ENCODE peak calls at places on chromosome 1, in five cellular contexts. R, I, V, Y and H are unnamed samples.

GRCh38 chr1:168783424-168783823 is 54.4 kb upstream of the DPT start:
- DNase-seq in R (no peak), I (no peak), V (no peak), Y (no peak), H (no peak)

GRCh38 chr1:62384276-62385005 is 52.4 kb upstream of the USP1 start:
- DNase-seq in R (no peak), I (no peak), V (peak), Y (peak), H (no peak)

GRCh38 chr1:169891539-169891885 is 2.2 kb downstream of the SCYL3 start:
- DNase-seq in R (no peak), I (no peak), V (no peak), Y (no peak), H (no peak)

GRCh38 chr1:157073944-157074685 is 25.5 kb downstream of the ETV3L start:
- DNase-seq in R (no peak), I (no peak), V (peak), Y (peak), H (peak)

GRCh38 chr1:235079443-235079967 is 49.1 kb downstream of the TOMM20 start:
- DNase-seq in R (no peak), I (no peak), V (no peak), Y (no peak), H (peak)

GRCh38 chr1:203650012-203650836 is 23.6 kb downstream of the ATP2B4 start:
- DNase-seq in R (peak), I (no peak), V (peak), Y (peak), H (no peak)

GRCh38 chr1:24605534-24606295 is 37.4 kb upstream of the SRRM1 start:
- DNase-seq in R (no peak), I (no peak), V (no peak), Y (no peak), H (peak)

GRCh38 chr1:155223017-155223416 is 14.5 kb downstream of the MTX1 start:
- DNase-seq in R (no peak), I (no peak), V (no peak), Y (no peak), H (no peak)

DNA sequence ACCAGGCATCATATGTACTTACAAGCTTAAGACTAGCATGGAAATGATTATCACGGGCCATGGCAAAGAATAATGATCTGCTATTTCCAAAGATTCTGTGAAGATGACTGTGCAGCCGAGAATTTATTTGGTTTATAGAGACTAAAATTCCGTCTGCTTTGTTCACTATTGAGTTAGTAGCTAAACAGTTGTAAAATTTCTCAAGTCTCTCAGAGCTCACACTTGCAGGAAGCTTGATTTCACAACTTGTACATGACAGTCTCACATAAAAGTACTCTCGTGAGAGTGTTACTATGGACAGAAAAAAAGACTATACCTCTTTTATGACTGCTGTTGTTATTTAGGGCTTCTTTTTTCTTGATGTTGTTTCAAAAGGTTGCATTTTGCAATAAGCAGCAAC is 24.7 kb downstream of the ST6GALNAC5 start:
- DNase-seq in R (no peak), I (no peak), V (no peak), Y (no peak), H (no peak)
- TF ChIP-seq TAF1 in R (no peak), I (no peak), V (no peak), Y (no peak), H (no peak)

GRCh38 chr1:100895540-100896480 is at the start of gene SLC30A7:
- DNase-seq in R (peak), I (peak), V (peak), Y (peak), H (peak)

GRCh38 chr1:100893718-100894117 is 924 bp downstream of the EXTL2 start:
- DNase-seq in R (no peak), I (no peak), V (peak), Y (no peak), H (no peak)

GRCh38 chr1:100892554-100892953 is 2.1 kb downstream of the EXTL2 start:
- DNase-seq in R (no peak), I (no peak), V (no peak), Y (no peak), H (no peak)

GRCh38 chr1:100894622-100895539 is at the start of gene EXTL2:
- DNase-seq in R (peak), I (no peak), V (peak), Y (peak), H (peak)

DNA sequence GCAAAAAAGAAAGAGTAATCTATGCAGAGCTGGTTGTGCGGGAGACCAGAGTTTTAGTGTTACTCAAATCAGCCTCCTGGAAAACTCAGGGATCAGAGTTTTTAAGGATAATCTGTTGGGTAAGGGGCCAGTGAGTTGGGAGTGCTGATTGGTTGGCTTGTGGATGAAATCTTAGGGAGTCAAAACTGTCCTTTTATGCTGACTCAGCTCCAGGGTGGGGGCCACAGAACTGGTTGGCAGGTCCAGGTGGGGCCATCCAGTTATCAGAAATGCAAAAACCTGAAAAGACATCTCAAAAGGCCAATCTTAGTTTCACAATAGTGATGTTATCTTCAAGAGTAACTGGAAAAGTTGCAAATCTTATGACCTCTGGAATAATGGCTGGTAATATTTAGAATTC is 3.3 kb downstream of the EXTL2 start:
- DNase-seq in R (no peak), I (no peak), V (no peak), Y (no peak), H (no peak)
- TF ChIP-seq MAX in R (no peak), I (no peak), V (no peak), Y (no peak), H (no peak)

GRCh38 chr1:119373465-119373864 is 4.9 kb downstream of the HAO2 start:
- DNase-seq in R (no peak), I (no peak), V (no peak), Y (no peak), H (no peak)

GRCh38 chr1:119370748-119371147 is 2.2 kb downstream of the HAO2 start:
- DNase-seq in R (no peak), I (no peak), V (no peak), Y (no peak), H (no peak)

GRCh38 chr1:119371800-119372199 is 3.2 kb downstream of the HAO2 start:
- DNase-seq in R (no peak), I (no peak), V (no peak), Y (no peak), H (peak)

GRCh38 chr1:119374208-119374877 is 5.8 kb downstream of the HAO2 start:
- DNase-seq in R (no peak), I (no peak), V (no peak), Y (no peak), H (no peak)

DNA sequence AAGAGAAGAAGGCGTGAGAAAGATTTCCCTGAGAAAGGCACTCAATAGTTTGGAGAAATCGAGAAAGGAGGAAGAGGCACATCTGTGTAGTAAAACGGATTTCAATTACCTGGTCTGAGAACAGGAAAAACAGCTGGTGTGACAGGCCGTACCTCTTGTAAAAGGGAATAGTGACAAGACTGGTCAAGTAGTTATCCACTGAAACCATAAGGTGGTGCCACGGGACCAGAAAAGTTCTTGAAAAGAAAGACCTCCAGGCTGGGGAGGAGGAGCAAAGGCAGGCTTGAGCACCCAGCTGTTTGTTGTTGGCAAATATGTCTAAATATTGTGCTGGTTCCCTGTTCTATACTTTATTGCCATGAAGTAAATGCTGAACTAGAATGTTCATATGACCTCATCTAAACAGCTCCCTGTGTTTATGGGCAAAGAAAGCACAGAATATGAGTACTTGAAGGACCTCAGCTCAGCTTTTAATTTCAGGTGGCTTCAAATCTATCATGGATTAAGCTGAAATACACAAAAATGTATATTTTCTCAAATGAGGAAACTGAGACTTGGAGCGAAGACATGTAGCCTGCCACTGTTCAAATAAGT is 4.0 kb downstream of the HAO2 start:
- DNase-seq in R (no peak), I (no peak), V (no peak), Y (peak), H (peak)
- TF ChIP-seq TAF1 in R (no peak), I (no peak), V (no peak), Y (no peak), H (no peak)

DNA sequence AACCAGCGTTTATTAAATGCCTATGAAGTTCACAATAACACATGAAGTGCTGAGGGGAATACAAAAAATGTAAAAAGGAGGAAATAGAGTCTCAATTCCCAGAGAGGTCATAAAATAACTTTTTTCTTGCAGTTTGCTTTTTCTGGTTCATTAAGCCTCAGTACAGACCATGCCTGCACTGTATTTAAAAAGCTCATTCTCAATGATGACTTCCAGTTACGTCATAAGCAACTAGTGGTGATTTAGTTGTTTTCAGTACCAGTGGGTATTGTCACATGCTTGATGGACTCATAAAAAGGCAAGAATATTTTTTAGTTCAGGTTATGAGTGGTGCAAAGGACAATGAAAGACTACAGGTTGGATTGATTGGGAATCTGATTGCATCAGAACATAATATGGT is 160.1 kb upstream of the UBE2U start:
- DNase-seq in R (no peak), I (no peak), V (no peak), Y (no peak), H (no peak)
- TF ChIP-seq MAX in R (no peak), I (no peak), V (no peak), Y (no peak), H (no peak)

DNA sequence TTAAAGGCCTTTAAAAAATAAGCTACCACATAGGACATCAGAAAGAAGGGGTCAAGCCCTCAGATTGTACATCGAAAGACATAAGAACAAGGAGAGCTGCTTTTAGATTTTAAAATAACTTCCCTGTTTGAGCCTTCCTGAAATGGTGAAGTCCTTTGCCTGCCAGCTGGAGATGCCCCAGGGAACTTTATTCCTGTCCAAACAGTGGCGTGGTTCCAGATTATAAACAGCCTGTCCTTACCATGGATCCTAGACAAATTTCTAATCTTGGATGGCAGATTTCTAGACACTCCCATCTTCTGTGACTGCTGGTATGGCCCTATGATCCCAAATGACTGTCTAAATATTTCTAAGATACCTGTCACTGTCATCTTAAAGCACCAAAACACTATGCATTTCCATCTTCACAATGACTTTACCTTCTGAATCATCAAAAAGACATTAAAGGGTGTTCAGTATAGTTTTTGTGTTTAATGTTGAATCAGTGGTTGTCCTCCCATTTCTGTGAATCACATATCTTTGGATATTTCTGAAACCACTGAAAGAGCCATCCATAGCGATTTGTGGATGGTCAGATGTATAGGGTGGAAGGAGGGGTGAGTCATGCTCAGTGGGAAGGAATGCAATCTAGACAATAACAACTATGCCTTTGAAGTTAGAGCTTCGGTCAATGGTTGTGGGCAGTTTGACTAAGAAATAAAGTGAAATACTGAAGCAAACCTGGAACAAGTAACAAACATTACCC is 23.2 kb downstream of the ILDR2 start:
- DNase-seq in R (no peak), I (no peak), V (no peak), Y (no peak), H (peak)
- TF ChIP-seq TAF1 in R (no peak), I (no peak), V (no peak), Y (no peak), H (no peak)

GRCh38 chr1:13751458-13751871 is 51.5 kb downstream of the PRDM2 start:
- DNase-seq in R (no peak), I (peak), V (no peak), Y (no peak), H (no peak)
- TF ChIP-seq MAX in R (no peak), I (no peak), V (no peak), Y (no peak), H (no peak)

GRCh38 chr1:72284398-72285073 is 2.2 kb upstream of the NEGR1 start:
- DNase-seq in R (no peak), I (no peak), V (peak), Y (peak), H (peak)
- TF ChIP-seq TAF1 in R (no peak), I (no peak), V (no peak), Y (no peak), H (no peak)

DNA sequence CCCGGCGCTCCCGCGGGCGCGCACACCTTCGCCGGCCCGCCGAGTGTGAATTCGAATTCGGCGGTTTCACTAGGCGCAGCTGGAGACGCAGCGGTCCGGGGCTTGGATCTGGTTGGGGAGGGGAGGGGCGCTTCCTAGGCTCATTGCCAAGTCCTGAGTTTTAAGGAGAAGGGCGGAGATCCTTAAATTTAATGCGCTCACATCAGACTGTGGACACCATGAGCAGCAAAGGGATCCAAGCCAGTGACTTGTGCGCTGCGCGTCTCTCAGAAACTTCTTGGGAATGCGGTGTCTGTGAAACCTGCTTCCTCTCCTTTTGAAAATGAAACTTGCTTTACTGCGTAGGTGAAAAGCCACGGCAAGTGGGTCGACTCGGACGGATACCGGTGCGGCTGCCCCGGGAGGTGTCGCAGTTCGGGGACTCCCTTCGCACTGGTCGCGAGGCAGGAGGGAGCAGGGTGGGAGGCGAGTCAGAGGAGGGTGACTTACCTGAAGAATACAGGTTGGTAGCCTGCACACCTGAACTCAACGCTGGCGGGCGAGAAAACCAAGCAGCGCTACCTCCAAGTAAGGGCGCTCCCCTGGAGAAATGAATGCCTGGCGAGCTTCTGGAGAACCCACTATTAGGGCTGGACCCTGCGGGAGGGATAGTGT is 887 bp downstream of the TENT5C start:
- DNase-seq in R (peak), I (no peak), V (no peak), Y (peak), H (no peak)
- TF ChIP-seq MAX in R (no peak), I (no peak), V (no peak), Y (no peak), H (no peak)